ENCODE peak calls at places on chromosomes 3 and 15, in seven cellular contexts. M is activated T-cell treated with anti-CD3 and anti-CD28 coated beads, Interleukin-2, amount 50 U/mL, for 72 hours; S is activated naive CD4-positive, alpha-beta T cell; T is caudate nucleus; J is T-helper 17 cell; Q is CD8-positive, alpha-beta memory T cell; A is putamen. C is an unnamed sample.

GRCh38 chr15:66917904-66918448 is 147.4 kb upstream of the SMAD3 start:
- DNase-seq in S (no peak), M (no peak), J (no peak), Q (no peak), T (no peak), A (no peak), C (no peak)

GRCh38 chr3:175287361-175287963 is 428.3 kb downstream of the NAALADL2 start:
- DNase-seq in J (no peak), M (no peak), S (no peak), T (no peak), A (no peak), Q (no peak), C (no peak)

GRCh38 chr3:32154180-32154579 is 47.8 kb downstream of the GPD1L start:
- DNase-seq in S (no peak), A (no peak), T (no peak), M (no peak), J (no peak), Q (no peak), C (peak; percentile 40)

GRCh38 chr3:180855364-180855763 is 57.1 kb upstream of the FXR1 start:
- DNase-seq in M (no peak), A (no peak), J (no peak), T (no peak), S (no peak), Q (no peak), C (peak; percentile 32)

GRCh38 chr3:122960652-122961051 is 66.9 kb downstream of the SEMA5B start:
- DNase-seq in Q (no peak), S (no peak), M (no peak), T (no peak), A (no peak), J (no peak), C (no peak)

GRCh38 chr3:72745146-72745976 is 102.9 kb downstream of the SHQ1 start:
- DNase-seq in T (no peak), Q (no peak), A (no peak), S (no peak), J (no peak), M (no peak), C (peak; percentile 73)

GRCh38 chr3:53599780-53600179 is 105.4 kb downstream of the CACNA1D start:
- DNase-seq in T (no peak), A (no peak), S (no peak), J (no peak), Q (no peak), M (no peak), C (no peak)

GRCh38 chr3:136211547-136211946 is 15.4 kb upstream of the MSL2 start:
- DNase-seq in S (no peak), M (no peak), A (no peak), T (no peak), Q (no peak), J (no peak), C (no peak)

GRCh38 chr15:51499379-51499976 is 123.1 kb downstream of the DMXL2 start:
- DNase-seq in M (no peak), T (no peak), S (no peak), Q (no peak), A (peak; percentile 1), J (no peak), C (peak; percentile 5)

GRCh38 chr3:181176610-181177009 is 187.1 kb upstream of the DNAJC19 start:
- DNase-seq in Q (no peak), A (peak; percentile 76), T (peak; percentile 5), M (peak; percentile 56), J (no peak), S (no peak), C (peak; percentile 79)

GRCh38 chr3:58041826-58042324 is 33.7 kb downstream of the FLNB start:
- DNase-seq in T (no peak), S (no peak), Q (no peak), A (no peak), J (no peak), M (no peak), C (peak; percentile 50)

GRCh38 chr15:89998923-89999675 is 2.0 kb upstream of the ZNF710 start:
- DNase-seq in A (no peak), M (no peak), T (no peak), J (no peak), S (no peak), Q (no peak), C (no peak)

GRCh38 chr3:38916706-38917105 is 100.7 kb upstream of the SCN10A start:
- DNase-seq in Q (no peak), T (no peak), S (no peak), M (no peak), A (no peak), J (no peak), C (no peak)

GRCh38 chr3:52685285-52685704 is 418 bp downstream of the PBRM1 start:
- DNase-seq in T (peak; percentile 60), A (peak; percentile 84), Q (peak; percentile 81), S (peak; percentile 55), J (peak; percentile 65), M (peak; percentile 90), C (peak; percentile 93)

GRCh38 chr3:46538803-46539442 is 27.2 kb downstream of the LRRC2 start:
- DNase-seq in Q (peak; percentile 96), M (peak; percentile 77), T (no peak), A (peak; percentile 33), J (peak; percentile 74), S (peak; percentile 15), C (peak; percentile 18)